ENCODE peak calls at places on chromosomes 12 and 14, in eight cellular contexts. One of them, this sample, is unnamed.

GRCh38 chr12:81949721-81950120 is 190.6 kb upstream of the PPFIA2 start:
- DNase-seq in left kidney: no peak
- DNase-seq in hepatocyte: no peak
- DNase-seq in NCI-H1105 treated with DMSO at 0.1 percent for 48 hours: no peak
- DNase-seq in GM10248: no peak
- DNase-seq in ascending aorta: no peak
- DNase-seq in non-pigmented ciliary epithelial cell: no peak
- DNase-seq in EL: no peak
- DNase-seq in this sample: no peak

GRCh38 chr12:57614948-57615500 is 3.8 kb downstream of the ARHGEF25 start:
- DNase-seq in left kidney: no peak
- DNase-seq in hepatocyte: no peak
- DNase-seq in NCI-H1105 treated with DMSO at 0.1 percent for 48 hours: no peak
- DNase-seq in GM10248: no peak
- DNase-seq in ascending aorta: no peak
- DNase-seq in non-pigmented ciliary epithelial cell: no peak
- DNase-seq in EL: no peak
- DNase-seq in this sample: no peak

GRCh38 chr12:120739031-120739762 is 13.6 kb downstream of the ACADS start:
- DNase-seq in left kidney: no peak
- DNase-seq in hepatocyte: no peak
- DNase-seq in NCI-H1105 treated with DMSO at 0.1 percent for 48 hours: no peak
- DNase-seq in GM10248: no peak
- DNase-seq in ascending aorta: no peak
- DNase-seq in non-pigmented ciliary epithelial cell: no peak
- DNase-seq in EL: no peak
- DNase-seq in this sample: no peak

GRCh38 chr14:54174437-54174836 is 217.8 kb upstream of the BMP4 start:
- DNase-seq in left kidney: peak
- DNase-seq in hepatocyte: no peak
- DNase-seq in NCI-H1105 treated with DMSO at 0.1 percent for 48 hours: no peak
- DNase-seq in GM10248: no peak
- DNase-seq in ascending aorta: no peak
- DNase-seq in non-pigmented ciliary epithelial cell: no peak
- DNase-seq in EL: no peak
- DNase-seq in this sample: no peak

GRCh38 chr12:131860472-131861260 is 32.5 kb downstream of the MMP17 start:
- DNase-seq in left kidney: peak
- DNase-seq in hepatocyte: peak
- DNase-seq in NCI-H1105 treated with DMSO at 0.1 percent for 48 hours: peak
- DNase-seq in GM10248: no peak
- DNase-seq in ascending aorta: no peak
- DNase-seq in non-pigmented ciliary epithelial cell: no peak
- DNase-seq in EL: peak
- DNase-seq in this sample: peak

GRCh38 chr14:78240567-78240966 is 70.4 kb downstream of the NRXN3 start:
- DNase-seq in left kidney: no peak
- DNase-seq in hepatocyte: no peak
- DNase-seq in NCI-H1105 treated with DMSO at 0.1 percent for 48 hours: peak
- DNase-seq in GM10248: no peak
- DNase-seq in ascending aorta: no peak
- DNase-seq in non-pigmented ciliary epithelial cell: no peak
- DNase-seq in EL: no peak
- DNase-seq in this sample: no peak

GRCh38 chr12:98385636-98386035 is 129.8 kb upstream of the TMPO start:
- DNase-seq in left kidney: no peak
- DNase-seq in hepatocyte: no peak
- DNase-seq in NCI-H1105 treated with DMSO at 0.1 percent for 48 hours: no peak
- DNase-seq in GM10248: no peak
- DNase-seq in ascending aorta: no peak
- DNase-seq in non-pigmented ciliary epithelial cell: no peak
- DNase-seq in EL: no peak
- DNase-seq in this sample: no peak

GRCh38 chr14:63470877-63471565 is 72.2 kb downstream of the PPP2R5E start:
- DNase-seq in left kidney: no peak
- DNase-seq in hepatocyte: peak
- DNase-seq in NCI-H1105 treated with DMSO at 0.1 percent for 48 hours: no peak
- DNase-seq in GM10248: peak
- DNase-seq in ascending aorta: no peak
- DNase-seq in non-pigmented ciliary epithelial cell: peak
- DNase-seq in EL: peak
- DNase-seq in this sample: no peak

GRCh38 chr14:103121846-103122577 is 1.2 kb upstream of the TNFAIP2 start:
- DNase-seq in left kidney: peak
- DNase-seq in hepatocyte: peak
- DNase-seq in NCI-H1105 treated with DMSO at 0.1 percent for 48 hours: peak
- DNase-seq in GM10248: no peak
- DNase-seq in ascending aorta: peak
- DNase-seq in non-pigmented ciliary epithelial cell: no peak
- DNase-seq in EL: peak
- DNase-seq in this sample: peak

GRCh38 chr14:36652542-36653201 is 9.0 kb upstream of the PAX9 start:
- DNase-seq in left kidney: no peak
- DNase-seq in hepatocyte: no peak
- DNase-seq in NCI-H1105 treated with DMSO at 0.1 percent for 48 hours: peak
- DNase-seq in GM10248: no peak
- DNase-seq in ascending aorta: no peak
- DNase-seq in non-pigmented ciliary epithelial cell: no peak
- DNase-seq in EL: no peak
- DNase-seq in this sample: no peak

GRCh38 chr14:54564071-54564798 is 2.7 kb upstream of the SAMD4A start:
- DNase-seq in left kidney: peak
- DNase-seq in hepatocyte: peak
- DNase-seq in NCI-H1105 treated with DMSO at 0.1 percent for 48 hours: peak
- DNase-seq in GM10248: peak
- DNase-seq in ascending aorta: no peak
- DNase-seq in non-pigmented ciliary epithelial cell: no peak
- DNase-seq in EL: peak
- DNase-seq in this sample: peak

GRCh38 chr12:49020441-49020840 is 1.9 kb upstream of the PRKAG1 start:
- DNase-seq in left kidney: no peak
- DNase-seq in hepatocyte: no peak
- DNase-seq in NCI-H1105 treated with DMSO at 0.1 percent for 48 hours: no peak
- DNase-seq in GM10248: no peak
- DNase-seq in ascending aorta: no peak
- DNase-seq in non-pigmented ciliary epithelial cell: no peak
- DNase-seq in EL: no peak
- DNase-seq in this sample: no peak